ENCODE peak calls at places on chromosomes 7 and 10, in five cellular contexts. X, S, Y, D and E are unnamed samples.

GRCh38 chr10:63763744-63764143 is 242.5 kb downstream of the REEP3 start:
- DNase-seq in X (no peak), S (peak), Y (no peak), D (no peak), E (no peak)

GRCh38 chr7:80432166-80432565 is 79.7 kb downstream of the GNAT3 start:
- DNase-seq in X (no peak), S (no peak), Y (no peak), D (no peak), E (no peak)

GRCh38 chr10:3068968-3069737 is 1.8 kb downstream of the PFKP start:
- DNase-seq in X (no peak), S (peak), Y (peak), D (no peak), E (no peak)

GRCh38 chr10:88962336-88962735 is 9.8 kb upstream of the ACTA2 start:
- DNase-seq in X (no peak), S (no peak), Y (no peak), D (no peak), E (no peak)

GRCh38 chr7:2851499-2851898 is 7.4 kb upstream of the GNA12 start:
- DNase-seq in X (no peak), S (no peak), Y (no peak), D (no peak), E (no peak)

GRCh38 chr10:4819707-4820106 is 6.3 kb upstream of the AKR1E2 start:
- DNase-seq in X (no peak), S (no peak), Y (no peak), D (no peak), E (no peak)

GRCh38 chr10:131654471-131655087 is 246.2 kb upstream of the PPP2R2D start:
- DNase-seq in X (no peak), S (no peak), Y (no peak), D (peak), E (no peak)

GRCh38 chr10:28628184-28628893 is 49.0 kb upstream of the BAMBI start:
- DNase-seq in X (peak), S (peak), Y (peak), D (peak), E (peak)

GRCh38 chr7:34869016-34869415 is 168.3 kb downstream of the DPY19L1 start:
- DNase-seq in X (no peak), S (no peak), Y (no peak), D (no peak), E (no peak)

GRCh38 chr10:9296206-9296605 is 1241.7 kb downstream of the GATA3 start:
- DNase-seq in X (no peak), S (peak), Y (no peak), D (no peak), E (no peak)

GRCh38 chr10:103054621-103055020 is 136.5 kb downstream of the CNNM2 start:
- DNase-seq in X (no peak), S (no peak), Y (no peak), D (no peak), E (no peak)

GRCh38 chr7:1669954-1670893 is at the start of gene ELFN1:
- DNase-seq in X (no peak), S (peak), Y (peak), D (peak), E (no peak)

GRCh38 chr10:133445751-133446708 is 7.7 kb upstream of the SCART1 start:
- DNase-seq in X (no peak), S (no peak), Y (no peak), D (no peak), E (no peak)

GRCh38 chr7:87152897-87153641 is 816 bp downstream of the DMTF1 start:
- DNase-seq in X (no peak), S (peak), Y (peak), D (peak), E (peak)

GRCh38 chr10:17022898-17023297 is 106.7 kb downstream of the CUBN start:
- DNase-seq in X (no peak), S (peak), Y (peak), D (no peak), E (no peak)

GRCh38 chr10:46554166-46554781 is 2.2 kb downstream of the GPRIN2 start:
- DNase-seq in X (no peak), S (no peak), Y (no peak), D (no peak), E (no peak)

GRCh38 chr7:106177295-106177690 is 65.2 kb upstream of the SYPL1 start:
- DNase-seq in X (no peak), S (no peak), Y (no peak), D (no peak), E (no peak)

GRCh38 chr7:27678617-27679260 is 16.1 kb upstream of the HIBADH start:
- DNase-seq in X (no peak), S (peak), Y (no peak), D (no peak), E (no peak)

GRCh38 chr7:42104694-42105093 is 132.3 kb downstream of the GLI3 start:
- DNase-seq in X (no peak), S (no peak), Y (no peak), D (no peak), E (no peak)

GRCh38 chr7:40105879-40106473 is 28.4 kb downstream of the MPLKIP start:
- DNase-seq in X (no peak), S (no peak), Y (peak), D (no peak), E (no peak)

GRCh38 chr10:98331888-98332287 is 63.9 kb upstream of the LOXL4 start:
- DNase-seq in X (no peak), S (no peak), Y (no peak), D (no peak), E (no peak)

GRCh38 chr7:74480861-74481417 is 27.2 kb downstream of the GTF2IRD1 start:
- DNase-seq in X (peak), S (peak), Y (peak), D (peak), E (peak)
- H3K4me3 ChIP-seq in X (peak), S (peak), Y (peak), D (peak), E (peak)

GRCh38 chr7:120992272-120993010 is 3.9 kb downstream of the CPED1 start:
- DNase-seq in X (no peak), S (no peak), Y (no peak), D (no peak), E (no peak)
- H3K4me3 ChIP-seq in X (no peak), S (peak), Y (peak), D (no peak), E (peak)

DNA sequence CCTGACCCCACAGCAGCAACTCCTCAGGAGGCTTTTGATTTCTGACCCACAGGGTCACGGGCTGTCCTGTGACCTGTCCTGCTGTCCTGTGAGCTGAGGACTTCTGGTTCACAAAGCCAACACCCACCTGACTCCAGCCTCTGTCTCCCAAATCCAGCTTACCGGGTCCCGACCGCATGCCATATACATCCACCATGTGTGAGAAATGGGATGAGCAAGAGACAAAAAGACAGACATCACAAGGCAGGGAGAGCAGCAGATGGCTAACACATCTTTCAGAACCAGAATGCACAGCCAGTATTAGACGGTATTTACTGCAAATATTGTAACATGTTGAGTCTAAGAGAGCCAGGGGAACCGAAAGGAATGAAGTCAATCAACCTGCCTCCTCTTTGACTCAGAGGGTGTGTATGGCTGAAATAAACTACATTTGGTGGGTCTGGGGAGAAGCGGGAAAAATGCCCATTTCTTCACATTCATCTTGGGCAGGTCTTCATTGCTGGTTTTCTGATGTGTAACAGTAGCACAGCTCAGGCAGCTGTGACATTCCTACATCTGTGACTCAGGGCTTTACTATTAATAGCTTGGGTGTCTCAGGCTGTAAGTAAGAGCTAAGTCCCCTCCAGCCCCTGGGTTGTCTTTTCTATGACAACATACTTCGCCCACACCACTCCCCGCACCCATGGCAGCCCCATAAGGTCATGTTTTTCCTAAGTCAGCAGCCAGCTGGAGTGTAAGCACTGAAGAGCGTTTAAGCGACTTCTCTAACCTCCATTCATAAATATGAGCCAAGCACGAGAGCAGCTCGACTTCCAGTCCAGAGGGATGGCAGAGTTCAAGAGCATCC is 25.0 kb downstream of the ABLIM1 start:
- DNase-seq in X (peak), S (peak), Y (peak), D (no peak), E (peak)
- H3K4me3 ChIP-seq in X (peak), S (peak), Y (no peak), D (no peak), E (peak)

GRCh38 chr10:29689001-29689400 is 54.2 kb upstream of the SVIL start:
- DNase-seq in X (peak), S (peak), Y (peak), D (no peak), E (no peak)
- H3K4me3 ChIP-seq in X (no peak), S (no peak), Y (no peak), D (no peak), E (no peak)

DNA sequence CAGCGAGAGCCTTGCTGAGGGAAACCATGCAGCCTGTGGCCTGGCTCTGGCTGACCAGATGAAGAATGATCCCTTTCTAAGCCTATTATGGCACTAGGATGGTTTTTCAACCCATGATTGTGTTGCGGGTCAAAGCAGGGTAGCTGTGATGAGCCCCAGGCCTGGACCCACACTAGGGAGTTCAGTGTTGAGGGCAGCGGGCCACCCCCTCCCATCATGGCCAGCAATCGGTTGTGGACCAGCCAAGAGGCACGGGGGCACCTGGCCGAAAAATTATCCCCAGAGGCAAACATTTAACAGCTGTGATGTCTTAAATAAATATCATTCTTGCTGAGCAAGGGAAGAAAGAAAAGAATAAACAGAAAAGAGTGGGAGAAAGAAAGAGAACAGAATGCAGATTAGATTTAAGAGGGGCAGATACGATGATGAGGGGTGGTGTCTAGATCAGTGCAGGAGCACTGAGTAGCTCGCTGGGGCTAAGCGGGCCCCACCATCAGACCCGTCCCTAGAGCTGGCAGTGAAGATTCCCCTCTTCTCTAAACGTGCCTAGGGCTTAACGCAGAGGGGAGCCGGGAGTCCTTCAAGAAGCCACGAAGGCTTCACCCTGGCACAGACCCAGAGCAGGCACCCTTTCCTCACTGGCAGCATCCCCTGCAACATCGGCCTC is 82.7 kb downstream of the SLC37A3 start:
- DNase-seq in X (no peak), S (no peak), Y (no peak), D (no peak), E (no peak)
- H3K4me3 ChIP-seq in X (peak), S (peak), Y (no peak), D (no peak), E (peak)

GRCh38 chr7:124032369-124033092 is at the start of gene TMEM229A:
- DNase-seq in X (no peak), S (peak), Y (peak), D (peak), E (peak)

GRCh38 chr7:124031919-124032318 is 948 bp downstream of the TMEM229A start:
- DNase-seq in X (no peak), S (no peak), Y (no peak), D (no peak), E (no peak)

GRCh38 chr7:124029789-124030188 is 3.1 kb downstream of the TMEM229A start:
- DNase-seq in X (no peak), S (no peak), Y (no peak), D (no peak), E (no peak)

GRCh38 chr7:124030964-124031363 is 1.9 kb downstream of the TMEM229A start:
- DNase-seq in X (no peak), S (no peak), Y (no peak), D (no peak), E (no peak)

GRCh38 chr7:124031406-124031805 is 1.5 kb downstream of the TMEM229A start:
- DNase-seq in X (no peak), S (no peak), Y (no peak), D (no peak), E (no peak)
- H3K4me3 ChIP-seq in X (no peak), S (no peak), Y (peak), D (no peak), E (no peak)